ENCODE peak calls at places on chromosomes 12 and 14, in six cellular contexts. I is pancreas; P is naive thymus-derived CD8-positive, alpha-beta T cell; O is anterior cingulate cortex; A is GM20000; R is CD4-positive, CD25-positive, alpha-beta regulatory T cell. N is an unnamed sample.

GRCh38 chr14:64026600-64026999 is 173.8 kb downstream of the SYNE2 start:
- DNase-seq in I (no peak), P (peak), O (no peak), A (no peak), R (no peak), N (no peak)

GRCh38 chr12:98483621-98484455 is 31.6 kb upstream of the TMPO start:
- DNase-seq in I (peak), P (no peak), O (no peak), A (no peak), R (no peak), N (no peak)

GRCh38 chr12:27534765-27535161 is 10.8 kb downstream of the PPFIBP1 start:
- DNase-seq in I (no peak), P (no peak), O (no peak), A (no peak), R (no peak), N (no peak)

GRCh38 chr12:120797677-120798642 is 72.3 kb downstream of the ACADS start:
- DNase-seq in I (no peak), P (no peak), O (no peak), A (no peak), R (no peak), N (peak)

GRCh38 chr12:76688001-76688400 is 75.9 kb upstream of the ZDHHC17 start:
- DNase-seq in I (no peak), P (no peak), O (no peak), A (no peak), R (no peak), N (no peak)

GRCh38 chr12:2753536-2753935 is 41.2 kb upstream of the FKBP4 start:
- DNase-seq in I (no peak), P (no peak), O (no peak), A (no peak), R (no peak), N (no peak)

GRCh38 chr14:75587388-75587787 is 9.0 kb downstream of the FLVCR2 start:
- DNase-seq in I (no peak), P (no peak), O (no peak), A (no peak), R (no peak), N (peak)

GRCh38 chr12:64825143-64826011 is 930 bp downstream of the TBC1D30 start:
- DNase-seq in I (no peak), P (no peak), O (no peak), A (peak), R (no peak), N (peak)

GRCh38 chr14:22981090-22982012 is 1.0 kb downstream of the AJUBA start:
- DNase-seq in I (no peak), P (peak), O (no peak), A (peak), R (peak), N (peak)

GRCh38 chr12:93336344-93336743 is 41.4 kb upstream of the NUDT4 start:
- DNase-seq in I (no peak), P (no peak), O (no peak), A (no peak), R (no peak), N (peak)

GRCh38 chr14:35046751-35047536 is 872 bp downstream of the FAM177A1 start:
- DNase-seq in I (peak), P (no peak), O (no peak), A (no peak), R (no peak), N (peak)

GRCh38 chr14:21112267-21112666 is 11.4 kb downstream of the TMEM253 start:
- DNase-seq in I (no peak), P (no peak), O (no peak), A (no peak), R (no peak), N (no peak)

GRCh38 chr14:104383088-104383805 is 196.3 kb upstream of the C14orf180 start:
- DNase-seq in I (no peak), P (no peak), O (no peak), A (no peak), R (no peak), N (no peak)

GRCh38 chr14:52918486-52918885 is 32.4 kb downstream of the FERMT2 start:
- DNase-seq in I (no peak), P (peak), O (no peak), A (peak), R (peak), N (no peak)

GRCh38 chr14:78835052-78835451 is 664.9 kb downstream of the NRXN3 start:
- DNase-seq in I (no peak), P (no peak), O (peak), A (no peak), R (no peak), N (no peak)

N was measured in mesendoderm.